ENCODE peak calls at places on chromosomes 12 and 14, in four cellular contexts. F is IMR-90, U is mesenchymal stem cell, K is H9. L is an unnamed sample.
A peak's percentile ranks its signal among the peaks of the same experiment; 100 is the strongest.

GRCh38 chr14:99658218-99658617 is 13.3 kb downstream of the HHIPL1 start:
- DNase-seq in F (peak; percentile 15), U (no peak), K (no peak), L (no peak)

GRCh38 chr12:53925006-53925405 is 13.6 kb upstream of the HOXC13 start:
- DNase-seq in F (no peak), U (no peak), K (no peak), L (no peak)

GRCh38 chr14:74018029-74018703 is 922 bp downstream of the ENTPD5 start:
- DNase-seq in F (peak; percentile 64), U (peak; percentile 76), K (no peak), L (no peak)

GRCh38 chr12:55280991-55281390 is 15.4 kb downstream of the OR6C6 start:
- DNase-seq in F (no peak), U (no peak), K (no peak), L (no peak)

GRCh38 chr12:123681605-123682004 is 10.7 kb downstream of the TCTN2 start:
- DNase-seq in F (no peak), U (no peak), K (no peak), L (no peak)

GRCh38 chr12:76866726-76867125 is 12.1 kb downstream of the CSRP2 start:
- DNase-seq in F (peak; percentile 77), U (peak; percentile 90), K (no peak), L (peak; percentile 54)

GRCh38 chr14:89093083-89093482 is 268.6 kb downstream of the TTC8 start:
- DNase-seq in F (peak; percentile 26), U (no peak), K (no peak), L (no peak)

GRCh38 chr12:83181074-83181473 is 494.4 kb downstream of the TMTC2 start:
- DNase-seq in F (no peak), U (no peak), K (no peak), L (no peak)

GRCh38 chr12:57625261-57626032 is 7.6 kb downstream of the B4GALNT1 start:
- DNase-seq in F (no peak), U (no peak), K (no peak), L (no peak)

GRCh38 chr12:132918680-132919079 is 31.3 kb upstream of the CHFR start:
- DNase-seq in F (no peak), U (no peak), K (no peak), L (no peak)

GRCh38 chr12:11727133-11727664 is 77.7 kb downstream of the ETV6 start:
- DNase-seq in F (no peak), U (no peak), K (no peak), L (no peak)

GRCh38 chr12:91181053-91181452 is 1.6 kb downstream of the DCN start:
- DNase-seq in F (peak; percentile 34), U (peak; percentile 53), K (no peak), L (no peak)

GRCh38 chr12:49018282-49019119 is at the start of gene PRKAG1:
- DNase-seq in F (peak; percentile 97), U (peak; percentile 98), K (peak; percentile 99), L (peak; percentile 95)

GRCh38 chr12:49017764-49018281 is 753 bp downstream of the PRKAG1 start:
- DNase-seq in F (peak; percentile 46), U (peak; percentile 79), K (no peak), L (peak; percentile 43)

GRCh38 chr12:49019435-49020317 is 1.1 kb upstream of the PRKAG1 start:
- DNase-seq in F (peak; percentile 23), U (peak; percentile 53), K (peak; percentile 75), L (no peak)

GRCh38 chr12:49020441-49020840 is 1.9 kb upstream of the PRKAG1 start:
- DNase-seq in F (no peak), U (no peak), K (peak; percentile 32), L (no peak)

DNA sequence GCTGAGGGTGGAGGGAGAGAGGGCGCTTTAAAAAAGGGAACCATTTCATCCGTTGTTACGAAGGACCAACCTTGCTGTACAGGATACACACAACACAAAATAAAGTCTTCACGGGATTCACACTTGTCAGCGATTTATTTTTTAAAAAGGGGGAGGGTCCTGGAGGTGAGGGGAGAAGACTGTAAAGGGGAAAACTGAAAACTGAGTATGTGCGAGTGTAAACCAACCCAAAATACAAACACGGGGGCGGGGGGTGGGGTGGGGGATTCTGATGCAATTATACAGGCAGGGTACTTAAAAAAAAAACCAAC is 499 bp upstream of the PRKAG1 start:
- DNase-seq in F (no peak), U (no peak), K (no peak), L (no peak)
- H3K18ac ChIP-seq in F (peak overlapping the region; percentile 65), U (no peak overlapping the region), K (peak overlapping the region; percentile 85), L (no peak overlapping the region)

GRCh38 chr12:52920937-52921336 is 16.1 kb upstream of the KRT8 start:
- DNase-seq in F (peak; percentile 26), U (peak; percentile 82), K (peak; percentile 39), L (no peak)
- H3K14ac ChIP-seq in F (no peak overlapping the region), U (no peak overlapping the region), K (peak overlapping the region; percentile 6), L (no peak overlapping the region)

DNA sequence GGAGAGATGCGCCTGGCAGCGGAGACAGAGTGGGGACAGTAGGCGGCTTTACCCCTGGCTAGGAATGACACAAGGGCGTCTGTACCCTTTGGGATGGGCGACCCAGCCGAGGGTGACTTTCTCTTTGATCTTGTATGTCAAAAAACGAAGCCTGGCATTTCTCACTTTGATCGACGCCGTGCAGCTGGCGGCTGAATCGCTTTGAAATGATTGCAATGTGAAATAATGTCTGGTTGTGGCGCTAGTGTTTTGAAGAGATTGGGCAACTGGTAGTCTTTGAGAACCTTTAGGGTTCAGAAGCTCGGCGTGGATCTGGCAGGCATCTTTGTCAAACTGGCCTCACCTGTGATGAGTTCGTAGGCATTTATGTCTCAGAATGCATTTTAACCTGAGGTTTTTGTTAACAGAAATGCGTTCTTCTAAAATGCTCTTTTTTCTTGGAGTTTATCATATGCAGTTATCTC is 992 bp downstream of the ATF1 start:
- DNase-seq in F (peak; percentile 35), U (peak; percentile 62), K (no peak), L (no peak)
- H3K4ac ChIP-seq in F (peak overlapping the region; percentile 67), U (peak overlapping the region; percentile 52), K (no peak overlapping the region), L (no peak overlapping the region)

GRCh38 chr14:59959663-59960062 is 39.7 kb downstream of the LRRC9 start:
- DNase-seq in F (no peak), U (no peak), K (no peak), L (no peak)

GRCh38 chr14:59969319-59969718 is 49.4 kb downstream of the LRRC9 start:
- DNase-seq in F (peak; percentile 64), U (peak; percentile 67), K (no peak), L (no peak)

GRCh38 chr14:59961518-59962062 is 41.6 kb downstream of the LRRC9 start:
- DNase-seq in F (no peak), U (no peak), K (no peak), L (no peak)

DNA sequence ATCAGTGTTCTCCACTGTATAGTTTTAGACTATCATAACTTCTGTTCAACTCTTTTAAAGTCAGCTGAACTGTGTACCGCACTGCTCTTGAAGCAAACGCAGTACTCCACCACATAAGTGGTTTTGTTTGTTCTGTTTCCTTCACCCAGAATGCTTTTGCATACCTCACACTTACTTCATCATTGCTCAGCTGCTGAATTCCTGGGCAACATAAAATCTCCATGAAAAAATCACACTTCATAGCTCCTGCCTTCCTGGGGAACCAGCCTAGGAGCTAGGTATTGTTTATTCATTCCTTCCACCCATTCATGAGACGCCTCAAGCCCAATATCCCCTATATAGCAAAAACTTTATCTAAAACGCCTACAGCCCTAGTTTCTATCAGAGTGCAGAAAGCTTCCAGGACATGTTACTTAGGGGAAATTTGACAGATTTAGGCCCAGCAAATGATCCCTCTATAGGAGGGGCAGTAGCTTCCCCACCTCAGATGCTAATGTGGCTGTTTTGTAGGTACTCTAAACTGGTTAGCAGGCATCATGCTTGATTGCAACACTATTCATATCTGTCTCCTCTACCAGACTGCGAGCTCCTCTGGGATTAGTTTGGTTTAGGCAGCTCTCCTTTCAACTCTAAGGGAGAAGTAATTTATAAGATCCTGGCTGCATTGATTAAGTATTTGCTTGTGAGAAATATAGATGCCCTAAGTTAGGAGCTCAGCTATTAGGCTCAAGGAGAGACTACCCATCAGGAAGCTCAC is 44.5 kb downstream of the LRRC9 start:
- DNase-seq in F (peak; percentile 31), U (peak; percentile 42), K (no peak), L (no peak)
- H3K18ac ChIP-seq in F (no peak overlapping the region), U (no peak overlapping the region), K (no peak overlapping the region), L (no peak overlapping the region)

DNA sequence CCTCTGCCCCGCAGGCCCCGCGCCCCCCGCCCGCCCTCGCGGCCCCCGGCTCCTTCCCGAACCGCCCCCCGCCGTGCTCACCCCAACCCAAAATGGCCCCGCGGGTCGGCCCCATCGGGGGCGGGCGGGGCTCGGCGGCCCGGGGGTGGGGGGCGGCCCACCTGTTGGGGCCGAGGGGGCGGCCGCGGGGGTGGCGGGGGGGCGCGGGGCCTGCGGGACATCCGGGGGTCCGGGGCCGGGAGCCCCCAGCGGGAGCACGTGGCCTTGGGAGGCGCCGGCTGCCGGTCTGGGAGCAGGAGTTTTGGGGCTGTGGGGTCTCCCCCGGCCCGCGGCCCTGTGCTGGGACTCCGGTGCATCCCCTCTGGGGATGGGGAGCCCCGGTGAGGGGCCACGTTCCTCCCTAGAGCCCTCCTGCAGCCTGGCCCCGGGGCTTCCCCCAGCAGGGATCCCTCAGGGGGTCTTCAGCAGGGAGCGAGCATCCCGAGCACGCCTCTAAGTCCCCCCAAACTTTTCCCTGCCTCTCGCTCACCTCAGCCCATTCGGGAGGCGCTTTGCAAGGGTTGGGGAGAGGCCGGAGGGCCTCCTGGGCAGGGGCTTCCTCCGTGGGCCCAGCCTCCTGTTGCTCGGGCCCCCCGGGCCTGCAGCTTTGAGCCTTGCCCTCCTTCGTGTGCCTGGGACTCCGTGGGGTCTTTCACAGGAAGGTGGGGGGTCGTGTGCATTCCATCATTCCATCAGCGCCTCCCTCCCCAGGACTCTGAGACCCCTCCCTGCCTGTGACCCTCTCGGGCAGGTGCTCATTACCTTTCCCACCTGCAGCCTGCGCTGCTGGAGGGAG is 731 bp downstream of the MTA1 start:
- DNase-seq in F (no peak), U (no peak), K (no peak), L (no peak)
- H3K14ac ChIP-seq in F (peak overlapping the region; percentile 82), U (peak overlapping the region; percentile 69), K (peak overlapping the region; percentile 89), L (peak overlapping the region; percentile 82)

DNA sequence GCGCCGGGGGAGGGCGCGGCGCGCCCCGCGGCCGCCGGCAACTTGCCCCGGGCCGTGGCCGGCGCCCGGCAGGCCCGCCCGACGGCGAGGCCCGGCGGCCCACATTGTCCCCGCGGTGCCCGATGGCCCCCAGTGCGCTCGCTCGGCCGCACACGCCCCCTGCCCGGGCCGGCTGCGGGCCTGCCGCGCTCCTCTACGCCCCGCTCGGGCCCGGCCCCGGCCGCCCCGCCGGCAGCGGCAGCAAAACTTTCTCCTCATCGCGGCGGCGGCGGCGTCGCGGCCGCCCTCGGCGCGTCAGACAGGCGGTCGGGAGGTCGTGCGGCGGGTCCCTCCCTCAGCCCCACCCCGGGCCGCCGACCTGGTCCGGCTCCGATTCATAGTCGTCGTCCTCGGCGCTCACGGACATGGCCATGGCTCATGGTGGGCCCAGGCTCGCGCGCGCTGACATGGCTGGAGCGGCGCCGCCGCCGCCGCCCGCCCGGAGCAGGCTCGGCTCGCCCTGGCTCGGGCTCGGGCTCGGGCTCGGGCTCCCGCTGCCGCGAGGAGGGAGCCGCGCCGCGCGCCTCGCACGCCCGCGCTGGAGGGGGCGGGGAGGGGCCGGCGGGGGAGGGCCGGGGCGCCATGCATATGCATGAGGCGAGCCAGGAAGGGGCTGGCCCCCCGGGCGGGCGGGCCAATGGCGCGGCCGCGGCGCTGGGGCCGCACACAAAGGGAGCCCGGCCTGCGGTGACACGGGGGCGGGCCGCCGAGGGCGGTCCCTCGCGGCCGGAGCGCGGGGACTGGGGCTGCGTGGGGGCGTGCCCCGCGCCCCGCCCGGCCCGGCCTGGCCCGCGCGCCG is 67.1 kb downstream of the RNF34 start:
- DNase-seq in F (peak; percentile 82), U (peak; percentile 85), K (peak; percentile 92), L (peak; percentile 88)
- H3K4ac ChIP-seq in F (peak overlapping the region; percentile 80), U (peak overlapping the region; percentile 64), K (no peak overlapping the region), L (no peak overlapping the region)